ENCODE peak calls at places on chromosome 14, in eight cellular contexts. I is endodermal cell; H is PC-3; F is CD8-positive, alpha-beta T cell; U is Peyer's patch; O is fibroblast of lung; K is right lobe of liver; Q is breast epithelium. J is an unnamed sample. For H3K4me1, the result is how much of the 10 kb centered on the place peaks cover.

GRCh38 chr14:89908712-89909450 is 45.6 kb downstream of the EFCAB11 start:
- DNase-seq in I (no peak), Q (no peak), F (no peak), U (no peak), O (peak), K (no peak), H (no peak), J (no peak)

GRCh38 chr14:35470775-35471174 is 63.2 kb upstream of the INSM2 start:
- DNase-seq in I (peak), U (no peak), F (no peak), K (no peak), O (peak), H (peak), Q (no peak), J (no peak)

GRCh38 chr14:85978851-85979250 is 448.9 kb downstream of the FLRT2 start:
- DNase-seq in H (no peak), Q (no peak), U (no peak), I (no peak), K (no peak), O (no peak), F (no peak), J (no peak)

GRCh38 chr14:57389646-57390036 is 745 bp upstream of the NAA30 start:
- DNase-seq in H (no peak), Q (no peak), I (peak), U (no peak), K (peak), F (no peak), O (no peak), J (no peak)

GRCh38 chr14:73245401-73246325 is 8.4 kb downstream of the PAPLN start:
- DNase-seq in Q (no peak), O (peak), F (peak), U (peak), K (peak), I (peak), H (no peak), J (no peak)

GRCh38 chr14:68510951-68511726 is 281.7 kb downstream of the ZFP36L1 start:
- DNase-seq in Q (no peak), H (no peak), I (no peak), O (peak), K (no peak), U (no peak), F (no peak), J (no peak)

GRCh38 chr14:49057838-49058510 is 528.2 kb downstream of the RPS29 start:
- DNase-seq in H (no peak), U (no peak), O (no peak), I (no peak), K (no peak), Q (no peak), F (no peak), J (no peak)

GRCh38 chr14:63214417-63215196 is 10.4 kb downstream of the RHOJ start:
- DNase-seq in F (no peak), I (no peak), Q (no peak), K (no peak), U (no peak), O (no peak), H (no peak), J (no peak)

GRCh38 chr14:44782775-44783238 is 178.9 kb downstream of the KLHL28 start:
- DNase-seq in Q (no peak), U (no peak), I (no peak), F (no peak), H (peak), O (peak), K (no peak), J (no peak)

GRCh38 chr14:36271939-36272907 is 48.2 kb downstream of the MBIP start:
- DNase-seq in K (no peak), O (peak), I (no peak), H (no peak), Q (no peak), F (no peak), U (no peak), J (no peak)

GRCh38 chr14:105853089-105853906 is 326.9 kb downstream of the TMEM121 start:
- DNase-seq in O (no peak), Q (peak), I (peak), H (no peak), U (peak), K (no peak), F (peak), J (no peak)

GRCh38 chr14:106308839-106309389 is 782.5 kb downstream of the TMEM121 start:
- DNase-seq in O (no peak), H (no peak), K (no peak), I (peak), U (peak), Q (no peak), F (peak), J (no peak)

GRCh38 chr14:68158640-68159039 is 339.1 kb downstream of the RAD51B start:
- DNase-seq in Q (no peak), H (no peak), F (no peak), K (no peak), U (no peak), O (no peak), I (no peak), J (no peak)

GRCh38 chr14:24368562-24369252 is 723 bp downstream of the NFATC4 start:
- DNase-seq in H (no peak), F (no peak), U (peak), O (peak), Q (peak), I (peak), K (no peak), J (no peak)

GRCh38 chr14:30193791-30194407 is 266.3 kb upstream of the PRKD1 start:
- DNase-seq in O (peak), K (no peak), F (no peak), Q (no peak), U (no peak), I (no peak), H (peak), J (no peak)

GRCh38 chr14:52059614-52060013 is 9.2 kb downstream of the NID2 start:
- DNase-seq in H (no peak), F (no peak), I (no peak), Q (no peak), O (peak), U (no peak), K (no peak), J (no peak)

GRCh38 chr14:48735607-48736006 is 850.6 kb downstream of the RPS29 start:
- DNase-seq in U (no peak), K (no peak), O (no peak), Q (no peak), I (no peak), F (no peak), H (no peak), J (no peak)

GRCh38 chr14:80959448-80960006 is 4.1 kb downstream of the TSHR start:
- DNase-seq in Q (no peak), F (peak), O (no peak), H (no peak), U (peak), K (no peak), I (no peak), J (no peak)

GRCh38 chr14:21039059-21039422 is 3.1 kb upstream of the RNASE7 start:
- DNase-seq in H (no peak), U (peak), Q (peak), F (no peak), I (peak), O (peak), K (peak), J (no peak)

GRCh38 chr14:63134801-63135200 is 69.4 kb upstream of the RHOJ start:
- DNase-seq in Q (no peak), K (no peak), F (no peak), U (no peak), H (peak), I (no peak), O (peak), J (no peak)

GRCh38 chr14:86796221-86797074 is 1196.5 kb downstream of the GALC start:
- DNase-seq in Q (no peak), H (no peak), K (no peak), U (no peak), O (peak), F (no peak), I (no peak), J (no peak)

GRCh38 chr14:71290960-71291466 is 383.8 kb downstream of the PCNX1 start:
- DNase-seq in U (no peak), I (no peak), F (no peak), Q (no peak), K (no peak), O (peak), H (peak), J (no peak)

GRCh38 chr14:76829650-76830421 is 3.6 kb downstream of the LRRC74A start:
- DNase-seq in I (no peak), K (no peak), H (no peak), O (no peak), U (no peak), Q (peak), F (no peak), J (no peak)

GRCh38 chr14:77023001-77023996 is 5.2 kb downstream of the IRF2BPL start:
- DNase-seq in F (no peak), K (peak), O (peak), I (peak), Q (no peak), U (no peak), H (peak), J (no peak)

GRCh38 chr14:96225745-96226151 is 21.1 kb downstream of the BDKRB2 start:
- DNase-seq in K (no peak), Q (no peak), O (peak), F (no peak), U (no peak), H (peak), I (peak), J (no peak)

GRCh38 chr14:100539766-100540140 is 47.5 kb downstream of the BEGAIN start:
- DNase-seq in U (no peak), K (peak), I (no peak), Q (no peak), H (no peak), F (no peak), O (no peak), J (no peak)

GRCh38 chr14:99522934-99523660 is 41.9 kb downstream of the CCNK start:
- DNase-seq in K (peak), I (peak), U (no peak), H (no peak), F (no peak), Q (no peak), O (peak), J (no peak)

GRCh38 chr14:92880851-92881250 is 42.1 kb upstream of the CHGA start:
- DNase-seq in I (peak), Q (no peak), H (peak), U (no peak), F (no peak), O (peak), K (peak), J (no peak)

GRCh38 chr14:67391266-67391665 is 20.7 kb downstream of the PLEK2 start:
- DNase-seq in K (no peak), F (no peak), H (no peak), I (no peak), Q (no peak), O (no peak), U (no peak), J (no peak)

GRCh38 chr14:94823556-94824341 is 53.8 kb upstream of the GSC start:
- DNase-seq in K (no peak), Q (no peak), F (no peak), U (no peak), I (peak), O (peak), H (no peak), J (no peak)

GRCh38 chr14:104103061-104104005 is 17.8 kb downstream of the ASPG start:
- DNase-seq in I (peak), Q (no peak), F (no peak), O (no peak), H (no peak), U (no peak), K (peak), J (no peak)

GRCh38 chr14:23550827-23551265 is 719 bp downstream of the ZFHX2 start:
- DNase-seq in Q (no peak), K (no peak), I (no peak), H (no peak), F (no peak), O (no peak), U (no peak), J (no peak)

DNA sequence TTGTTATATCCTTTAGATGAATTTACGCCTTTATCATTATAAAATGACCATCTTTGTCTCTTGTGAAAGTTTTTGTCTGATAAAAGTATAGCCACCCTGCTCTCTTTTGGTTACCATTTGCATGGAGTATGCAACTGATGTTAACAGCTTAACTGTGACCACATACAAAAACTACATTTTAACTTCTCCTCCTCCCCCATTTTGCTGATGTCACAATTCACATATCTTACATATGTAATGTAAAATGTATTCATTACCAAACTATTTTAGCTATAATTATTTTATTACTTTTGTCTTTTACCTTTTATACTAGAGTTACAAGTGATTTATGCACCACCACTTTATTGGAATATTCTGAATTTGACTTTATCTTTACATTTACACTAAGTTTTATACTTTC is 184.5 kb upstream of the NPAS3 start:
- DNase-seq in H (no peak), Q (no peak), F (no peak), K (no peak), I (no peak), U (no peak), O (no peak), J (no peak)
- H3K4me1 ChIP-seq in H (under half), Q (under half), F (under half), K (under half), I (under half), U (under half), O (under half), J (under half)

DNA sequence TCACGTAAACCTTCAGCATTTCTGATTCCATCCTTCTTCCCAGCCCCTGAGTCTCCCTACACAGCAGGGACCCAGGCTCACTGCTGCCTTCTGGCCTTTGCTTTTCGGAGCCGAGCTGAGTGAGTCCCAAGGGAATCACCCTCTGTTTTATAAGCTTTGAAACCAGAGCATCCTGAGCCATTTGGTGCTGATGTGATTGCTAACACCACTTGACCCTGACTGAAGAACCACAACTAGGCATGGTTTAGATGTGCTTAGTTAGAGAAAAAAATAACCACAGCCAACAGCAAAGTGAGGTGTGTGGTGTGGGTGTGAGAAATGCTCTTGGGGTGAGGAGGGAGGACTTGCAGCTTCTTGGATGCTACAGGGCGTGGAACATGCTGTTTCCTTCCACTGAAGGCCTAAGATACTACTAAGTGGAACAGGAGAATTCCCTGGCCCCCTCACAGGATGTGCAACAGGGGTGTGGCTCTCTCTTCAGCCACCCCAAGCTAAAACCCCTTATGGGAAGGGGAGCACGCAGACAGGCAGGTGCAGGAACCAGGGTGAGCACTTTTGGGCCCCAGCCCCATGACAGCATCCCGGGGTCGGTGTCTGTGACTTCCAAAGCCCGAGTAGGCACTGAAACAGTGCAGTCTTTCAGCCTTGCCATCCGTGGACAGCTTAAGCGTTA is at the start of gene TC2N:
- DNase-seq in F (peak), U (peak), Q (no peak), I (no peak), H (no peak), O (no peak), K (no peak), J (no peak)
- H3K27ac ChIP-seq in F (peak), U (peak), Q (peak), I (no peak), H (no peak), O (no peak), K (no peak), J (no peak)

DNA sequence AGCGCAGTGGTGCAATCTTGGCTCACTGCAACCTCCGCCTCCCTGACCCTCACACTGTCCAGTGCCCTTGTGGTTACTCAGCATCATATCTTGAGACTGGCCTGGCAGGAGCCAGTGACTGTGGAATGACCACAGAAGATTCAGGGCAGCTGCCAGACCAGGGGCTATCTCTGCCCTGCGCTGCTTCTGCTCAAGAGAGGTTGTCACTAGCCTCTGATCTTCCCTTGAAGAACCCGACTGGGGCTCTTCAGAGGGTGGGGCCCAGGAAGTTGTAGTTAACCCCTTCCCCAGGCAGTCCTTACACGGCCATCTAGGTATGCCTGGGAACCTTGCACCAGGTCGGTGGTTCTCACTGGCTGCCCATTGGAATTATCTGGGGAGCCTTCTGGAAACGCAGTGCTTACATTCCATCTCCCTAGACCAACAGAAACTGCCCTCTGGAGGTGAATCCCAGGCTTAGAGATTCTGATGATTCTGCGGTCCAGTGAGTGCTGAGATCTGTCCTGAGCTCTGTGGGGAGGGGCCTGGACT is 41.4 kb downstream of the PLEKHG3 start:
- DNase-seq in I (peak), U (no peak), O (no peak), Q (no peak), F (no peak), H (no peak), K (no peak), J (no peak)
- TF ChIP-seq CTCF in I (peak), U (no peak), O (no peak), Q (no peak), F (no peak), H (peak), K (no peak), J (no peak)

GRCh38 chr14:22533057-22533704 is 55.8 kb downstream of the DAD1 start:
- DNase-seq in I (no peak), F (no peak), H (no peak), K (no peak), O (no peak), Q (no peak), U (no peak), J (no peak)

GRCh38 chr14:22535126-22535525 is 53.9 kb downstream of the DAD1 start:
- DNase-seq in O (no peak), I (no peak), K (no peak), H (no peak), F (no peak), U (no peak), Q (no peak), J (no peak)

GRCh38 chr14:22534547-22534946 is 54.5 kb downstream of the DAD1 start:
- DNase-seq in I (no peak), O (no peak), Q (no peak), U (no peak), K (no peak), H (no peak), F (no peak), J (no peak)

GRCh38 chr14:22532345-22533056 is 56.5 kb downstream of the DAD1 start:
- DNase-seq in O (peak), I (no peak), F (no peak), Q (no peak), U (no peak), K (no peak), H (no peak), J (no peak)

GRCh38 chr14:22533739-22534359 is 55.2 kb downstream of the DAD1 start:
- DNase-seq in O (no peak), Q (no peak), H (no peak), I (no peak), U (no peak), K (no peak), F (no peak), J (no peak)
- H3K4me1 ChIP-seq in O (under half), Q (under half), H (under half), I (under half), U (under half), K (under half), F (half or more), J (under half)

GRCh38 chr14:102187583-102188001 is 47.9 kb downstream of the WDR20 start:
- DNase-seq in K (no peak), F (no peak), H (peak), Q (no peak), O (no peak), U (no peak), I (peak), J (no peak)
- H3K27ac ChIP-seq in K (no peak), F (no peak), H (peak), Q (peak), O (no peak), U (no peak), I (peak), J (no peak)

GRCh38 chr14:25381498-25381897 is 331.6 kb upstream of the STXBP6 start:
- DNase-seq in H (peak), K (no peak), Q (no peak), I (peak), U (no peak), O (no peak), F (no peak), J (no peak)
- TF ChIP-seq CTCF in H (peak), K (no peak), Q (no peak), I (peak), U (no peak), O (no peak), F (no peak), J (no peak)

GRCh38 chr14:61476105-61476736 is 154.8 kb downstream of the PRKCH start:
- DNase-seq in H (no peak), Q (no peak), I (no peak), F (peak), O (no peak), U (no peak), K (no peak), J (no peak)
- H3K4me1 ChIP-seq in H (half or more), Q (under half), I (under half), F (half or more), O (under half), U (under half), K (under half), J (under half)

GRCh38 chr14:102604183-102604582 is 11.7 kb downstream of the RCOR1 start:
- DNase-seq in Q (no peak), U (no peak), H (no peak), F (no peak), K (no peak), I (no peak), O (no peak), J (no peak)
- H3K27ac ChIP-seq in Q (peak), U (no peak), H (no peak), F (no peak), K (no peak), I (no peak), O (no peak), J (no peak)

DNA sequence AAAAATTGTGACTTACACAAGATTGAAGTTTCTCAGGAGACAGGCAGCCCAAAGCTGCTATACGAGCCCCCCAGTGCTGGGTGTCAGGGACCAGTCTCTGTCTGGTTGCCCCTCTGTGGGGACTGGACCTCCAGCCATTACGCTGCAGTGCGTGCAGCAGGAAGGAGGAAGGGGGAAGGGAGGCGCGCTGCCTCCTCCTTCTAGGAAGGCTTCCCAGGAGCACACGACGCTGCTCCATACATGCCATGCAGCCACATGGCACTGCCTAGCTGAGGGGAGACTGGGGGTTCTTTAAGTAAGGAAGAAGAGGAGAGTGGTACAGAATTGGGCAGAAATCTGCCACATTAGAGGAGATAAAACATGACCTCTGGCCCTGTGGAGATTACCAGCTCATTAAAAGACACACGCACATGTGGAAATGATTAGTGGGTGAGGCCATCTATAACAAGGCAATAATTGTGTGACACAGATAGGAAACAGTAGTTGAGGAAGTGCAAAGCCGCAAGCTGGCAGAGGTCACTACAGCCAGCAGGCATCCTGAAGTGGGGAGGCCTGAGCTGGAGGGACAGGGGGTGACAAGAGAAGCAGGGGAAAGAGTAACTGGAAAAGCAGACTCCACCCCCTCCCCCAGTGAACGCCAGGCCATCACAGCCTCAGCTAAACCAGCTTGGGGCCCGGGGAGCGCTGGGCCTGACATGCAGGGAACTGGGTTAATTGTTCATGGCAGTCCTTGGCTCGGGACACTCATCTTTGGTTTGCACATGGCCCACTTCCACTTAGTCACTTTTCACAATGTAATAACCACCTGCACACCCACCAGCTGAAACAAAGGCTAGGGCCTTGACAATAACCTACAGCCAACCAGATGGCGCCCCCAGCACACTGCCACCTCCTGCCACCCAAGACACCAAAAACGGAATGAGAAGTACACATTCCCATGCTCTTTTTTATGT is 39.6 kb downstream of the CCDC88C start:
- DNase-seq in Q (no peak), H (peak), I (no peak), U (no peak), O (no peak), K (no peak), F (no peak), J (no peak)
- TF ChIP-seq CTCF in Q (no peak), H (no peak), I (no peak), U (no peak), O (no peak), K (no peak), F (no peak), J (no peak)

J was measured in thoracic aorta.